ENCODE peak calls at places on chromosomes 2 and 18, in five cellular contexts. J, F, D, T and H are unnamed samples.

GRCh38 chr2:144475044-144475443 is 44.9 kb downstream of the ZEB2 start:
- DNase-seq in J (no peak), F (no peak), D (no peak), T (no peak), H (no peak)

GRCh38 chr2:15752552-15753232 is 161.0 kb downstream of the DDX1 start:
- DNase-seq in F (no peak), D (no peak), T (no peak), J (no peak), H (no peak)

GRCh38 chr2:235300368-235301201 is 193.3 kb upstream of the AGAP1 start:
- DNase-seq in F (peak; percentile 44), T (peak; percentile 87), J (no peak), D (peak; percentile 39), H (no peak)

GRCh38 chr2:233691443-233692433 is 952 bp upstream of the UGT1A6 start:
- DNase-seq in J (no peak), T (no peak), D (no peak), F (no peak), H (no peak)

GRCh38 chr2:240125749-240126148 is 10.4 kb downstream of the COPS9 start:
- DNase-seq in F (no peak), D (no peak), T (no peak), J (no peak), H (no peak)

GRCh38 chr2:241218131-241219029 is 29.9 kb downstream of the ANO7 start:
- DNase-seq in D (no peak), F (peak; percentile 78), J (no peak), T (peak; percentile 65), H (peak; percentile 71)

GRCh38 chr2:215699698-215700407 is 264.0 kb upstream of the FN1 start:
- DNase-seq in J (no peak), F (no peak), D (no peak), T (no peak), H (no peak)

GRCh38 chr18:8341481-8342230 is 267.6 kb upstream of the RAB12 start:
- DNase-seq in F (peak; percentile 69), T (no peak), J (no peak), D (no peak), H (peak; percentile 66)

GRCh38 chr2:239400000-239400831 is 604 bp downstream of the HDAC4 start:
- DNase-seq in T (no peak), D (no peak), F (peak; percentile 47), J (no peak), H (no peak)

GRCh38 chr18:59024829-59025228 is 114.9 kb upstream of the SEC11C start:
- DNase-seq in F (no peak), D (no peak), T (no peak), J (no peak), H (no peak)

GRCh38 chr2:145194671-145195070 is 674.8 kb upstream of the ZEB2 start:
- DNase-seq in F (no peak), T (no peak), J (no peak), D (no peak), H (peak; percentile 11)